ENCODE peak calls at places on chromosome 11, in ten cellular contexts. N is GM23248, F is mesenchymal stem cell, E is HFF-Myc, P is fibroblast of pulmonary artery, M is suprapubic skin, A is AG10803, Z is fibroblast of villous mesenchyme, G is heart right ventricle, Q is neural progenitor cell. K is an unnamed sample.

GRCh38 chr11:94574193-94574961 is 7.2 kb downstream of the PIWIL4 start:
- DNase-seq in N (peak), F (peak), E (peak), P (peak), M (peak), A (peak), Z (peak), G (no peak), Q (no peak), K (no peak)

GRCh38 chr11:13260196-13260962 is 17.2 kb upstream of the BMAL1 start:
- DNase-seq in N (peak), F (peak), E (no peak), P (no peak), M (no peak), A (peak), Z (no peak), G (no peak), Q (no peak), K (no peak)

GRCh38 chr11:20715464-20715863 is 46.1 kb downstream of the NELL1 start:
- DNase-seq in N (no peak), F (no peak), E (no peak), P (no peak), M (no peak), A (no peak), Z (no peak), G (no peak), Q (no peak), K (no peak)

GRCh38 chr11:1843098-1843473 is 4.3 kb downstream of the TNNI2 start:
- DNase-seq in N (no peak), F (no peak), E (no peak), P (no peak), M (no peak), A (no peak), Z (no peak), G (peak), Q (no peak), K (no peak)

GRCh38 chr11:105151936-105152554 is 12.5 kb upstream of the CARD18 start:
- DNase-seq in N (peak), F (peak), E (no peak), P (peak), M (no peak), A (no peak), Z (peak), G (no peak), Q (no peak), K (no peak)

GRCh38 chr11:128929991-128930390 is 12.7 kb downstream of the TP53AIP1 start:
- DNase-seq in N (peak), F (no peak), E (no peak), P (no peak), M (no peak), A (peak), Z (no peak), G (no peak), Q (no peak), K (no peak)

GRCh38 chr11:121696947-121697346 is 244.2 kb upstream of the SORL1-AS1 start:
- DNase-seq in N (no peak), F (no peak), E (no peak), P (no peak), M (no peak), A (no peak), Z (no peak), G (no peak), Q (no peak), K (no peak)

GRCh38 chr11:133810179-133810550 is 35.1 kb downstream of the SPATA19 start:
- DNase-seq in N (no peak), F (no peak), E (no peak), P (no peak), M (no peak), A (no peak), Z (no peak), G (no peak), Q (no peak), K (no peak)

GRCh38 chr11:29243616-29244015 is 773.2 kb downstream of the KCNA4 start:
- DNase-seq in N (peak), F (peak), E (no peak), P (no peak), M (no peak), A (no peak), Z (no peak), G (no peak), Q (no peak), K (no peak)

GRCh38 chr11:73380321-73380720 is 4.1 kb downstream of the RELT start:
- DNase-seq in N (peak), F (no peak), E (no peak), P (no peak), M (no peak), A (no peak), Z (no peak), G (no peak), Q (no peak), K (no peak)

GRCh38 chr11:86740628-86741488 is 59.5 kb upstream of the PRSS23 start:
- DNase-seq in N (peak), F (peak), E (peak), P (peak), M (peak), A (peak), Z (peak), G (no peak), Q (peak), K (peak)

GRCh38 chr11:62580959-62581715 is 7.4 kb upstream of the EEF1G start:
- DNase-seq in N (no peak), F (no peak), E (no peak), P (no peak), M (peak), A (no peak), Z (no peak), G (no peak), Q (no peak), K (no peak)

GRCh38 chr11:8233691-8234424 is 29.8 kb downstream of the LMO1 start:
- DNase-seq in N (peak), F (peak), E (peak), P (no peak), M (no peak), A (peak), Z (no peak), G (peak), Q (no peak), K (no peak)

GRCh38 chr11:69325446-69325845 is 31.5 kb downstream of the MYEOV start:
- DNase-seq in N (no peak), F (no peak), E (no peak), P (no peak), M (peak), A (no peak), Z (no peak), G (no peak), Q (no peak), K (no peak)

GRCh38 chr11:56748597-56748996 is at the start of gene OR9G4:
- DNase-seq in N (no peak), F (no peak), E (no peak), P (no peak), M (no peak), A (no peak), Z (no peak), G (no peak), Q (no peak), K (no peak)

GRCh38 chr11:64436025-64436424 is 77.1 kb downstream of the RPS6KA4 start:
- DNase-seq in N (peak), F (no peak), E (no peak), P (no peak), M (no peak), A (no peak), Z (no peak), G (no peak), Q (no peak), K (no peak)

GRCh38 chr11:34425863-34426262 is 12.9 kb upstream of the CAT start:
- DNase-seq in N (peak), F (no peak), E (peak), P (no peak), M (no peak), A (peak), Z (peak), G (no peak), Q (no peak), K (no peak)

GRCh38 chr11:40274017-40274416 is 1185.4 kb downstream of the LRRC4C start:
- DNase-seq in N (no peak), F (peak), E (no peak), P (peak), M (no peak), A (peak), Z (peak), G (no peak), Q (no peak), K (peak)

GRCh38 chr11:484616-485015 is 22.4 kb downstream of the RNH1 start:
- DNase-seq in N (no peak), F (no peak), E (no peak), P (no peak), M (no peak), A (no peak), Z (no peak), G (no peak), Q (no peak), K (no peak)

GRCh38 chr11:34916810-34917780 is 677 bp downstream of the PDHX start:
- DNase-seq in N (peak), F (no peak), E (no peak), P (peak), M (no peak), A (peak), Z (no peak), G (no peak), Q (no peak), K (peak)

GRCh38 chr11:120516461-120517389 is 5.2 kb downstream of the GRIK4 start:
- DNase-seq in N (peak), F (no peak), E (no peak), P (no peak), M (no peak), A (no peak), Z (no peak), G (no peak), Q (peak), K (no peak)

GRCh38 chr11:844693-845644 is 2.3 kb downstream of the TSPAN4 start:
- DNase-seq in N (peak), F (peak), E (peak), P (peak), M (peak), A (peak), Z (peak), G (peak), Q (peak), K (peak)

GRCh38 chr11:40170076-40170475 is 1289.4 kb downstream of the LRRC4C start:
- DNase-seq in N (no peak), F (no peak), E (no peak), P (no peak), M (no peak), A (no peak), Z (no peak), G (no peak), Q (no peak), K (no peak)

GRCh38 chr11:111376453-111376871 is 2.6 kb downstream of the POU2AF1 start:
- DNase-seq in N (no peak), F (no peak), E (no peak), P (no peak), M (no peak), A (no peak), Z (no peak), G (no peak), Q (no peak), K (no peak)

GRCh38 chr11:56333156-56333555 is 12.7 kb upstream of the OR8K1 start:
- DNase-seq in N (no peak), F (no peak), E (no peak), P (no peak), M (no peak), A (no peak), Z (no peak), G (no peak), Q (no peak), K (no peak)

GRCh38 chr11:131386408-131386807 is 16.0 kb downstream of the NTM start:
- DNase-seq in N (no peak), F (no peak), E (no peak), P (no peak), M (no peak), A (no peak), Z (no peak), G (no peak), Q (no peak), K (no peak)

GRCh38 chr11:81644239-81644840 is 1089.3 kb downstream of the FAM181B start:
- DNase-seq in N (peak), F (peak), E (no peak), P (peak), M (no peak), A (peak), Z (peak), G (no peak), Q (peak), K (peak)

GRCh38 chr11:103055174-103055890 is 36.6 kb downstream of the DCUN1D5 start:
- DNase-seq in N (peak), F (peak), E (peak), P (peak), M (no peak), A (peak), Z (peak), G (no peak), Q (peak), K (no peak)

GRCh38 chr11:93659216-93659615 is 2.3 kb upstream of the CEP295 start:
- DNase-seq in N (no peak), F (no peak), E (no peak), P (no peak), M (no peak), A (no peak), Z (no peak), G (no peak), Q (no peak), K (no peak)

GRCh38 chr11:36376315-36376887 is 80.3 kb downstream of the PRR5L start:
- DNase-seq in N (peak), F (peak), E (no peak), P (peak), M (no peak), A (peak), Z (peak), G (peak), Q (peak), K (peak)

GRCh38 chr11:16936643-16937042 is 77.6 kb downstream of the PLEKHA7 start:
- DNase-seq in N (no peak), F (no peak), E (no peak), P (no peak), M (no peak), A (no peak), Z (no peak), G (no peak), Q (no peak), K (peak)

GRCh38 chr11:61021661-61022212 is 50.3 kb downstream of the CD6 start:
- DNase-seq in N (no peak), F (no peak), E (no peak), P (no peak), M (peak), A (no peak), Z (no peak), G (no peak), Q (peak), K (peak)

GRCh38 chr11:65639623-65640482 is 2.0 kb downstream of the SIPA1 start:
- DNase-seq in N (no peak), F (no peak), E (no peak), P (no peak), M (no peak), A (no peak), Z (no peak), G (no peak), Q (no peak), K (no peak)

GRCh38 chr11:122981388-122982264 is at the start of gene BSX:
- DNase-seq in N (peak), F (peak), E (no peak), P (peak), M (peak), A (peak), Z (peak), G (peak), Q (peak), K (peak)

GRCh38 chr11:134033696-134034491 is 35.0 kb upstream of the JAM3 start:
- DNase-seq in N (peak), F (peak), E (peak), P (peak), M (peak), A (peak), Z (peak), G (peak), Q (peak), K (peak)

GRCh38 chr11:47917643-47918369 is 62.6 kb upstream of the PTPRJ start:
- DNase-seq in N (peak), F (peak), E (peak), P (peak), M (peak), A (peak), Z (peak), G (peak), Q (no peak), K (peak)

GRCh38 chr11:2799881-2800654 is 85.5 kb downstream of the CDKN1C start:
- DNase-seq in N (no peak), F (no peak), E (no peak), P (no peak), M (peak), A (no peak), Z (peak), G (peak), Q (no peak), K (peak)

GRCh38 chr11:105824494-105825013 is 197.5 kb downstream of the MSANTD4 start:
- DNase-seq in N (no peak), F (no peak), E (no peak), P (no peak), M (no peak), A (no peak), Z (no peak), G (no peak), Q (no peak), K (no peak)

GRCh38 chr11:34501500-34501899 is 12.1 kb downstream of the ELF5 start:
- DNase-seq in N (peak), F (peak), E (no peak), P (peak), M (no peak), A (peak), Z (peak), G (no peak), Q (peak), K (no peak)

GRCh38 chr11:79482800-79483199 is 42.0 kb upstream of the TENM4 start:
- DNase-seq in N (no peak), F (no peak), E (no peak), P (no peak), M (no peak), A (no peak), Z (no peak), G (no peak), Q (no peak), K (no peak)
- H3K4me3 ChIP-seq in N (no peak), F (no peak), E (no peak), P (no peak), M (no peak), A (no peak), Z (no peak), G (no peak), Q (no peak), K (no peak)

DNA sequence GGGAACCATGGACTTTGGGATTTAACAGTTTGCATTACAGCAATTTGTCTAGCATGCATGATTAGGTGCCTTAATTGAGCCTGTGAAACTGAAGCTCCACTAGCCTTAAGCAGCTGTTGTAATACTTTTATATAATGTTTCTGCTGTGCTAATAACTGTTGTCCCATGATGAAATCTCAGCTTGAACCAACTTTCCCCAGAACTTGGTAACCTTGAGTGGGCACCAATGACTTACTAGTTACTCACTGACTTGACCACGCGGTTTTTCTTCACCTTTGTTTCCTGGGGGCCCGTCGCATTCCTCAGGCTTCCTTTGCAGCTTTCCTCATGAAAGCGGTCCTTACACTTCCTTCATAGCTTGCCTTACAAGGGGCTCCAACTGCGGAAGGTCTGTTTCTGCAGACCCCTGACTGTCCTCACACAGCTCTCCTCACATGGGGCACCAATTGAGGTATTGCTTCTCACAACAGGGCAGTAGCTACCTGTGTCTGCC is 11.2 kb upstream of the GLYATL1 start:
- DNase-seq in N (peak), F (peak), E (no peak), P (no peak), M (no peak), A (peak), Z (no peak), G (no peak), Q (peak), K (no peak)
- H3K4me3 ChIP-seq in N (no peak), F (no peak), E (no peak), P (no peak), M (peak), A (no peak), Z (no peak), G (no peak), Q (peak), K (peak)

GRCh38 chr11:113316251-113316650 is 1.9 kb downstream of the TTC12 start:
- DNase-seq in N (no peak), F (no peak), E (no peak), P (no peak), M (no peak), A (no peak), Z (peak), G (no peak), Q (no peak), K (no peak)

GRCh38 chr11:113314065-113314388 is 356 bp upstream of the TTC12 start:
- DNase-seq in N (no peak), F (no peak), E (no peak), P (no peak), M (no peak), A (no peak), Z (no peak), G (no peak), Q (no peak), K (no peak)

GRCh38 chr11:113317297-113317696 is 2.9 kb downstream of the TTC12 start:
- DNase-seq in N (no peak), F (no peak), E (no peak), P (no peak), M (no peak), A (no peak), Z (no peak), G (no peak), Q (no peak), K (no peak)

GRCh38 chr11:113313601-113314000 is 782 bp upstream of the TTC12 start:
- DNase-seq in N (no peak), F (no peak), E (no peak), P (no peak), M (no peak), A (no peak), Z (no peak), G (no peak), Q (no peak), K (no peak)

DNA sequence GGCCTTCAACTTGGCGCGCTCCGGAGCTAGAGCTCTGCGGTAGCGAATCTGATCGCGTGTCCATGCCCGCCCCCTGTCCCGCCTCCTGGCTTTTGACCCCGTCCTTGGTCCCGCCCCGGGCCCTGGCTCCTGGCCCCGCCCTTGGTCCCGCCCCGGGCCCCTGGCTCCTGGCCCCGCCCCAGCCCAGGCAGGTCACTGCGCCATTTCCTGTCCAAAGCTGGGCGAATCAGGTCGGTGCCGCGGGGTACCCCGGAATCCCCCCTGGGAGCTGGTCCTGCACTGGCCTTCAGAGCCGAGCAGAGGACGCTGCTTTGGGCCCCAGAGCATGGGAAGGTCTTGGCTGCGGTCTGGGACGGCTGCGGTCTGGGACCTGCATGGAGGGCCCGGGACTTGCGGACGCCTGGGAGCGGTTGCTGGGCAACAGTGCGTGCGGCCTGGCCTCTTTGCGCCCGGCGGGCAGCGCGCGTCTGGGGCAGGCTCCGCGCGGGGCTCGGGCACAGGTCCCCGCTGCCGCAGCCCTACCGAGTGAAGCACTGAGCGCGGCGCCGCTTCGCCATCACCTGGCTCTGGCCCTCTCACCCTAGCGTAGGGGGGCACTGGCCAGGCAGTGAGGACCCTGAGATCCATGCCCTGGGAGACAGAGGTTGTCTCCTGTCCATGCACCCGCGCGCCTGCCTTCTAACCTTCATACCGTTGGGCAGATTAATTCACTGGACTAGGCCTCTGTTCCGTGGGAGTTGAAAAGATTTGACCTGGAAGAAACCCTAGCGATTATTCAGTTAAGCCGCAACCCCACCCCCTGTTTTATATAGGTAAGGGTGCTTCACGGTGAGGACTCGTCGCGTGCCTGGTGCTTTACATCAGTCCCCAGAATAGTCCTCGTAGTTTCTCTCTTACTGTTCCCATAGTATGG is at the start of gene TTC12:
- DNase-seq in N (peak), F (peak), E (peak), P (peak), M (peak), A (peak), Z (peak), G (peak), Q (peak), K (peak)
- H3K4me3 ChIP-seq in N (peak), F (peak), E (peak), P (peak), M (peak), A (peak), Z (peak), G (peak), Q (peak), K (peak)

GRCh38 chr11:68099474-68100405 is 21.4 kb downstream of the CHKA start:
- DNase-seq in N (no peak), F (no peak), E (no peak), P (peak), M (no peak), A (no peak), Z (peak), G (peak), Q (no peak), K (no peak)
- H3K4me3 ChIP-seq in N (no peak), F (no peak), E (no peak), P (no peak), M (no peak), A (no peak), Z (no peak), G (no peak), Q (no peak), K (no peak)

K was measured in testis.